ENCODE peak calls at places on chromosome 16, in four cellular contexts. One of them, this sample, is unnamed.

GRCh38 chr16:4411684-4412083 is 4.7 kb downstream of the CORO7 start:
- DNase-seq in HL-60: no peak
- DNase-seq in tibial nerve: peak
- DNase-seq in AG10803: no peak
- DNase-seq in this sample: no peak

GRCh38 chr16:66457888-66458287 is 30.8 kb downstream of the BEAN1 start:
- DNase-seq in HL-60: no peak
- DNase-seq in tibial nerve: no peak
- DNase-seq in AG10803: peak
- DNase-seq in this sample: no peak

GRCh38 chr16:89958068-89958467 is 9.5 kb downstream of the DEF8 start:
- DNase-seq in AG10803: peak
- DNase-seq in HL-60: no peak
- DNase-seq in tibial nerve: no peak
- DNase-seq in this sample: peak

GRCh38 chr16:57959804-57960203 is 11.1 kb downstream of the CNGB1 start:
- DNase-seq in HL-60: no peak
- DNase-seq in tibial nerve: no peak
- DNase-seq in AG10803: no peak
- DNase-seq in this sample: no peak

GRCh38 chr16:67154578-67155304 is 3.9 kb upstream of the B3GNT9 start:
- DNase-seq in tibial nerve: no peak
- DNase-seq in AG10803: no peak
- DNase-seq in HL-60: no peak
- DNase-seq in this sample: no peak

GRCh38 chr16:64893386-64893785 is 228.5 kb downstream of the CDH11 start:
- DNase-seq in HL-60: no peak
- DNase-seq in tibial nerve: no peak
- DNase-seq in AG10803: peak
- DNase-seq in this sample: no peak

GRCh38 chr16:48950184-48950583 is 331.5 kb downstream of the CBLN1 start:
- DNase-seq in AG10803: peak
- DNase-seq in HL-60: no peak
- DNase-seq in tibial nerve: no peak
- DNase-seq in this sample: no peak

GRCh38 chr16:87560428-87561199 is 41.7 kb upstream of the JPH3 start:
- DNase-seq in AG10803: peak
- DNase-seq in HL-60: no peak
- DNase-seq in tibial nerve: no peak
- DNase-seq in this sample: no peak

GRCh38 chr16:55116165-55116894 is 185.7 kb downstream of the IRX5 start:
- DNase-seq in tibial nerve: no peak
- DNase-seq in HL-60: no peak
- DNase-seq in AG10803: peak
- DNase-seq in this sample: peak

GRCh38 chr16:15963307-15963910 is 14.0 kb downstream of the ABCC1 start:
- DNase-seq in AG10803: no peak
- DNase-seq in HL-60: no peak
- DNase-seq in tibial nerve: no peak
- DNase-seq in this sample: no peak

GRCh38 chr16:69395859-69396186 is 10.0 kb upstream of the TERF2 start:
- DNase-seq in HL-60: no peak
- DNase-seq in AG10803: no peak
- DNase-seq in tibial nerve: no peak
- DNase-seq in this sample: no peak

GRCh38 chr16:69393898-69394849 is 8.4 kb upstream of the TERF2 start:
- DNase-seq in AG10803: no peak
- DNase-seq in HL-60: no peak
- DNase-seq in tibial nerve: no peak
- DNase-seq in this sample: no peak

GRCh38 chr16:69399361-69399760 is 13.6 kb upstream of the TERF2 start:
- DNase-seq in HL-60: no peak
- DNase-seq in tibial nerve: no peak
- DNase-seq in AG10803: peak
- DNase-seq in this sample: peak

GRCh38 chr16:69397821-69398521 is 12.2 kb upstream of the TERF2 start:
- DNase-seq in HL-60: no peak
- DNase-seq in AG10803: peak
- DNase-seq in tibial nerve: peak
- DNase-seq in this sample: peak

DNA sequence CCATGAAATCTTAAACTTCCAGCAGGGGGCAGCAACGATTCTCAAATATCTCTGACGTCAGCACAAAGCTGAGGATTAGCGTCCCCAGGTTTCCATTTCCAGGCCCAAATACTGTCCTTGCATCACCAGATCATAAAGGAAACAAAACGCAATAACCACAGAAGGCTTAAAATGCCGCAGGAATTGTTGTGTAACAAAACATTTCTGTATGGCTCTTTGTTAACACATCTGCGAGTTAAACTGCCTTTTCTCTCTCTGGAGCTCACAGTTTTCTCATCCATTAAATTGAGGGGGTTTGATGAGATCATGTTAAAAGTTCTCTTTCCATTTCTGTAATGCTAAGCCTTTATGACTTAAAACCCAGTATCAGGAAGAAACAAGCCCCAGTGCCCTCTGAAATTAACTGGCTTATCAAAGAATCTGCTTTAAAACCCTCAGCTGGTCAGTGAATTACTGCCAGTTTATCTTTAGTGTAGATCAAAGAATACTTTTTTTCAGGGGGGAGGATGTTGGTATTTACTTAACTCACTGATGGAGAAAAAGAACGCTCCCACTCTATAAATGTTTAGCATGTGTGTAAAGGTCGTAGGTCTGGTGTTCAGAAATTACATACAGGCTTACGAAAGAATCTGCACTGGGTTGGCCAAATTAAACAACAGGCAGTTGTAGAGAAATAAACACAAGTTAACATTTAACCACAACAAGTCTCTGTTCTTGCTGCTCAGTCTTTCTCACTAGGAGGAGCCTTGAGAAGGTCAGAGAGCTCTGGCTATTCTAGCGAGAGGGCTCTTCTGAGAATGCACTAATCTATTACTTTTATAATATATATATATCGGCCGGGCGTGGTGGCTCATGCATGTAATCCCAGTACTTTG is 10.6 kb upstream of the TERF2 start:
- DNase-seq in HL-60: peak
- DNase-seq in AG10803: peak
- DNase-seq in tibial nerve: peak
- DNase-seq in this sample: peak
- H3K4me3 ChIP-seq in HL-60: no peak
- H3K4me3 ChIP-seq in AG10803: no peak
- H3K4me3 ChIP-seq in tibial nerve: no peak
- H3K4me3 ChIP-seq in this sample: no peak

DNA sequence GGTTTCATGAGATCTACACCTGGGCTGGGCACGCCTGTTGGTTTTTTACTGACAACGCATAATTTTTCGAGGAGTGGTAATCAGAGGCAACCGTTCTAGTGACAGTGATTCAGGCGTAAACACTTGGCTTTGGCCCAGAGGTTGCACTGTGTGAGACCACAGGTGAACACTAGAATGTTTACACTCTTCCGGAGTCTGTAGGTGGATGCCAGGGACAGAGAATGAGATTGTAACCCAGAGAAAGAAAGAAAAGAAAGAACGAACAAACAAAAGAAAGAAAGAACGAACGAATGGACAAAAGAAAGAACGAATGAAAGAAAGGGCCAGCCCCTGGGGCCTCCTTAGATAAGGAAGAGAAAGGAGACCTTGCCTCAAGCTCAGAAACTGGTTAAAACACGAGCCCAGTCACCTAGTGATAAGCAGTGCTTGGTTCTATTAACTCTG is 113.2 kb downstream of the PRKCB start:
- DNase-seq in tibial nerve: no peak
- DNase-seq in AG10803: no peak
- DNase-seq in HL-60: no peak
- DNase-seq in this sample: no peak
- TF ChIP-seq CTCF in tibial nerve: no peak
- TF ChIP-seq CTCF in AG10803: no peak
- TF ChIP-seq CTCF in HL-60: no peak
- TF ChIP-seq CTCF in this sample: no peak

GRCh38 chr16:68235105-68235881 is 634 bp downstream of the ESRP2 start:
- DNase-seq in AG10803: no peak
- DNase-seq in tibial nerve: no peak
- DNase-seq in HL-60: no peak
- DNase-seq in this sample: no peak
- H3K4me3 ChIP-seq in AG10803: no peak
- H3K4me3 ChIP-seq in tibial nerve: peak
- H3K4me3 ChIP-seq in HL-60: no peak
- H3K4me3 ChIP-seq in this sample: no peak

GRCh38 chr16:5428932-5429331 is 331.3 kb upstream of the EEF2KMT start:
- DNase-seq in HL-60: no peak
- DNase-seq in tibial nerve: no peak
- DNase-seq in AG10803: no peak
- DNase-seq in this sample: no peak
- TF ChIP-seq CTCF in HL-60: no peak
- TF ChIP-seq CTCF in tibial nerve: no peak
- TF ChIP-seq CTCF in AG10803: no peak
- TF ChIP-seq CTCF in this sample: no peak

GRCh38 chr16:88762941-88763340 is 22.1 kb downstream of the PIEZO1 start:
- DNase-seq in tibial nerve: no peak
- DNase-seq in AG10803: no peak
- DNase-seq in HL-60: no peak
- DNase-seq in this sample: no peak
- H3K4me3 ChIP-seq in tibial nerve: no peak
- H3K4me3 ChIP-seq in AG10803: no peak
- H3K4me3 ChIP-seq in HL-60: no peak
- H3K4me3 ChIP-seq in this sample: no peak

GRCh38 chr16:10616744-10617640 is 36.6 kb upstream of the EMP2 start:
- DNase-seq in AG10803: peak
- DNase-seq in HL-60: no peak
- DNase-seq in tibial nerve: peak
- DNase-seq in this sample: peak
- TF ChIP-seq CTCF in AG10803: peak
- TF ChIP-seq CTCF in HL-60: no peak
- TF ChIP-seq CTCF in tibial nerve: no peak
- TF ChIP-seq CTCF in this sample: peak

DNA sequence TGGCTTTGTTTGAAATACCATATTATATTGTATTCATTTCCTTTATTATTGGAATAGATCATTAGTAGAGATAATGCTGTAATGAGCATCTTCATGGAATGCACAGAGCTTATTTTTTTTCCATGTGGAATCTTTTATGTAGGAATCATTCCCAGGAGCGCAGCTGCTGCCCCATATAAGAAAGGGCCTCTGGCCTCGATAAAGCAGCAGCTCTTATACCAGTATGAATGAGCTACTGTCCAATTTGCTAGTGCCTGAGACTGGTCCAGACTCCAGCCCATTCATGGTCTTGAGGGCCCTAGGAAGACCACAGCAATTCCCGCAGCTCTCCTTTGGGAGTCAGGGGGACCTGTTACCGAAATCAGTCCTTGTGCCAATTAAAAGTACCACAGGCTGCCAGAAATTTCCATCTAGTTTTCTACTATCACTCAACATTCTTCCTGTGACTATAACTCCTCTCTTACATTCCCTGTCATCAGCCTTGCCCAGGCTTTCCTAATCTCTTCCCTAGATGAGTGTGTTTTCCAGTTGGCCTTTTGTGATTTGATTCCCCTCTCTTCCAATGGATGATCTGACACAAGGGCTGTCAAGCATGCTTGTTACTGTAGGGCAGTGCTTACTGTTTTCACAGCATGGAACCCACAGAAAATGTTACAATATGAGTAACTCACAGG is 1.9 kb downstream of the ZNF843 start:
- DNase-seq in HL-60: no peak
- DNase-seq in AG10803: peak
- DNase-seq in tibial nerve: no peak
- DNase-seq in this sample: no peak
- H3K4me3 ChIP-seq in HL-60: no peak
- H3K4me3 ChIP-seq in AG10803: no peak
- H3K4me3 ChIP-seq in tibial nerve: no peak
- H3K4me3 ChIP-seq in this sample: no peak